ENCODE peak calls at places on chromosomes 5 and 9, in ten cellular contexts. I, H, L, N, M, V, C, J, Y and K are unnamed samples.

GRCh38 chr5:115637507-115637906 is 11.7 kb upstream of the TMED7 start:
- DNase-seq in Y (no peak), H (no peak), M (no peak), N (no peak), V (no peak), C (no peak), L (no peak), I (no peak), J (no peak), K (no peak)

GRCh38 chr5:181108578-181109165 is 22.3 kb downstream of the OR2V1 start:
- DNase-seq in M (no peak), N (no peak), H (peak), V (no peak), I (no peak), C (no peak), Y (no peak), J (no peak), L (no peak), K (no peak)

GRCh38 chr5:9201761-9202160 is 344.1 kb downstream of the SEMA5A start:
- DNase-seq in M (no peak), V (no peak), Y (no peak), C (no peak), J (no peak), I (no peak), N (no peak), L (no peak), H (no peak), K (no peak)

GRCh38 chr5:121497176-121497575 is 354.5 kb upstream of the FTMT start:
- DNase-seq in C (no peak), I (no peak), N (no peak), H (no peak), J (no peak), L (no peak), M (no peak), Y (no peak), V (peak), K (no peak)

GRCh38 chr5:102375256-102375655 is 79.2 kb upstream of the SLCO4C1 start:
- DNase-seq in I (no peak), L (no peak), Y (no peak), H (no peak), J (no peak), M (no peak), C (no peak), N (no peak), V (no peak), K (no peak)

GRCh38 chr5:181246276-181247050 is 2.8 kb upstream of the RACK1 start:
- DNase-seq in V (peak), C (peak), M (peak), N (peak), Y (peak), L (peak), I (peak), H (peak), J (peak), K (peak)

GRCh38 chr5:60248900-60249299 is 355.4 kb upstream of the PDE4D start:
- DNase-seq in I (peak), V (no peak), M (no peak), N (no peak), H (no peak), Y (no peak), C (no peak), L (peak), J (no peak), K (no peak)

GRCh38 chr9:33703430-33704096 is 91.8 kb upstream of the PRSS3 start:
- DNase-seq in L (no peak), V (no peak), N (no peak), H (no peak), M (no peak), J (no peak), I (no peak), C (no peak), Y (no peak), K (no peak)

GRCh38 chr5:66742083-66742895 is 146.1 kb downstream of the MAST4 start:
- DNase-seq in I (no peak), L (no peak), H (no peak), M (peak), V (no peak), N (no peak), C (no peak), Y (no peak), J (no peak), K (peak)

GRCh38 chr9:125902224-125902623 is 155.1 kb downstream of the PBX3 start:
- DNase-seq in N (no peak), C (no peak), M (no peak), Y (no peak), H (no peak), L (no peak), V (no peak), J (no peak), I (no peak), K (no peak)

GRCh38 chr9:37943329-37944265 is 39.7 kb upstream of the SLC25A51 start:
- DNase-seq in N (no peak), C (no peak), J (no peak), H (no peak), Y (no peak), L (no peak), V (no peak), I (no peak), M (no peak), K (peak)

GRCh38 chr5:57715296-57715695 is 232.7 kb upstream of the ACTBL2 start:
- DNase-seq in Y (no peak), I (no peak), H (no peak), V (no peak), J (no peak), N (no peak), C (no peak), M (no peak), L (no peak), K (no peak)

GRCh38 chr5:502325-503079 is 21.7 kb downstream of the SLC9A3 start:
- DNase-seq in Y (no peak), M (no peak), I (no peak), V (no peak), N (no peak), J (no peak), L (no peak), H (no peak), C (no peak), K (no peak)

GRCh38 chr5:96924016-96924443 is 11.8 kb upstream of the LNPEP start:
- DNase-seq in N (no peak), H (no peak), M (no peak), Y (no peak), L (no peak), J (no peak), C (no peak), I (no peak), V (peak), K (no peak)

GRCh38 chr5:2207109-2207399 is 324.3 kb upstream of the IRX4 start:
- DNase-seq in V (no peak), Y (no peak), L (no peak), H (no peak), C (no peak), M (no peak), N (no peak), I (no peak), J (no peak), K (no peak)

GRCh38 chr5:2204366-2205184 is 321.9 kb upstream of the IRX4 start:
- DNase-seq in Y (peak), L (no peak), C (no peak), N (no peak), H (no peak), J (no peak), M (no peak), V (no peak), I (peak), K (no peak)

GRCh38 chr5:2206244-2207108 is 323.8 kb upstream of the IRX4 start:
- DNase-seq in H (no peak), J (no peak), Y (no peak), C (no peak), L (no peak), V (no peak), M (no peak), I (no peak), N (no peak), K (no peak)

GRCh38 chr5:2205185-2205585 is 322.5 kb upstream of the IRX4 start:
- DNase-seq in V (no peak), I (no peak), Y (no peak), C (no peak), H (no peak), J (no peak), N (no peak), M (no peak), L (no peak), K (no peak)

GRCh38 chr5:2205596-2205995 is 322.9 kb upstream of the IRX4 start:
- DNase-seq in I (no peak), L (no peak), J (no peak), Y (no peak), M (no peak), V (no peak), N (no peak), C (no peak), H (no peak), K (no peak)
- TF ChIP-seq CTCF in I (no peak), L (no peak), J (no peak), Y (no peak), M (no peak), V (no peak), N (no peak), C (no peak), H (no peak), K (no peak)

DNA sequence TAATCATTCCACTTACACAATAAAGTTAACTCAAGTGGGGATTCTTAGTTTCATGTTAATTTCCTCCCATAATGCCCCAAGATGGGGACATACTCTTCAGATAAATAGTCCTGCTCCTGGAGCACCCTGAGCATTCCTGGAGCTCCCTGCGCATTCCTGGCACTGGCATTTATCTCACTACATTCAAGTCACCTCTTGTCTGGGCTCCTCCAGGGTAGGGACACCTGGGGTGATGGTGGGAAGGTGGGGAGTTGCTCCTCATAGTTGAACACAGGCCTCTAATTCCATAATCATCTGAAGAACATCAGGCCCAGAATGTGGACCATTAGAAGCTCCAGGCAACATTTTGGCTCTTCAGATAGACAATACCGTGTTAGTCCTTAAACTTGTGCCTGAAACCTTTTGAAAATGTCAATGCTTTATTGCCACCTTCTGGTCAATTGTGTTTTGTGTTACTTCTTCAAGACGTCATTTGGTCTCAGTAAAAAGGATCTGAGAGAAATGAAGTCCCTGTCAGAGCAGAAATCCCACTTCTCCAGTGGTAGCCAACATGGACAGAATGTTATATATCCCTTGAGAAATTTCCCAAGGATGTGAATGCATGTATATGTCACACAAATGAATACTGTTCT is 14.2 kb upstream of the AGGF1 start:
- DNase-seq in V (peak), C (no peak), I (no peak), H (no peak), J (no peak), L (no peak), Y (no peak), N (no peak), M (no peak), K (peak)
- TF ChIP-seq CTCF in V (peak), C (no peak), I (no peak), H (peak), J (no peak), L (peak), Y (no peak), N (no peak), M (no peak), K (peak)

DNA sequence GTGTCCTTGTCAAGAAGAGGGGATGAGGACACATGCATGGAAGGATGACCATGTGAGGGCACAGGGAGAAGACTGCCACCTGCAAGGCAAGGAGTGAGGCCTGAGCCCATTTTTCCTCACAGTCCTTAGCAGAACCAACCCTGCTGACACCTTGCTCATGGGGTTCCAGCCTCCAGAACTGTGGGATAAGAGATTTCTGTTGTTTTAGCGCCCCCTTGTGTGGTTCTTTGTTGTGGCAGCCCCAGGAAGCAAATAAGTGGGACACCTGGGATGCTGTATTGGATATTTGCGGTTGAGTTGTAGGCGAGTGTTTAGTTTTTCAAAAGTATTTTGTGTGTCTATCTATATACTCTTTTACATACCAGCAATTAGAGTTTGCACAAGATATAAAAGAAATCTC is 206.4 kb downstream of the NXNL2 start:
- DNase-seq in L (no peak), N (no peak), I (no peak), J (no peak), Y (no peak), V (no peak), H (no peak), M (no peak), C (no peak), K (peak)
- TF ChIP-seq CTCF in L (peak), N (no peak), I (no peak), J (no peak), Y (peak), V (peak), H (peak), M (no peak), C (no peak), K (peak)

GRCh38 chr5:133026664-133027153 is 360 bp upstream of the ZCCHC10 start:
- DNase-seq in M (no peak), V (no peak), N (no peak), Y (no peak), J (no peak), I (no peak), H (no peak), L (no peak), C (no peak), K (no peak)

GRCh38 chr5:133034064-133034463 is 7.7 kb upstream of the ZCCHC10 start:
- DNase-seq in L (no peak), H (no peak), Y (no peak), V (no peak), M (no peak), N (no peak), C (no peak), J (no peak), I (no peak), K (no peak)

GRCh38 chr5:133032852-133033742 is 6.7 kb upstream of the ZCCHC10 start:
- DNase-seq in I (no peak), V (peak), M (no peak), H (no peak), L (peak), N (no peak), C (no peak), Y (no peak), J (no peak), K (no peak)

GRCh38 chr5:133029321-133029720 is 3.0 kb upstream of the ZCCHC10 start:
- DNase-seq in H (no peak), L (no peak), C (no peak), Y (no peak), J (no peak), N (no peak), I (no peak), M (no peak), V (no peak), K (no peak)

DNA sequence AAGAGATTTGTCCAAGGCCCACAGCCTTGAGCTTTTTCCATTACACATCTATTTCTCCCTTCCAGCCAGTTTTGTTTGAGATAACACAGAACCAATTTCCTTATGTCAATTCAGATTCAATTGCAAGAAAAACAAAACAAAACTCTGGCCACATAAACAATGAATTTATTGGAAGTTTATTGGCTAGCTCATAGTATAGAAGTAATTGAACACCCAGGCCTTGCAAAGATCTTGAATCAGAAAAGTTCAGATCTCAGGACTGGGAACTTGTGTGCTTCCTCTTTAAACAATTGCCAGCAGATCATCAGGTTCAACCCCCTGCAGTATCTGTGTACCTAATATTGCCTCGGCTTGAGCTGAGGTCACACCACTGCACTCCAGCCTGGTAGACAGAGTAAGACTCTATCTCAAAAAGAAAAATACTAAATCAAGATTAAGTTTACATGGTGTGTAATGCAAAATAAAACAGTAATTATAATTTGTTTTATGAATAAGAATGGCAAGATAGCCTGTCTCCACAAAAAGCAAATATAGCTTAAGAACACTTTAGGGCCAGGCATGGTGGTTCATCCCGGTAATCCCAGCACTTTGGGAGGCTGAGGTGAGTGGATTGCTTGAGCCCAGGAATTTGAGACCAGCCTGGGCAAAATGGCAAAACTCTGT is 4.1 kb upstream of the ZCCHC10 start:
- DNase-seq in J (no peak), N (no peak), C (no peak), V (no peak), Y (no peak), I (no peak), L (no peak), H (no peak), M (no peak), K (no peak)
- TF ChIP-seq CTCF in J (no peak), N (no peak), C (no peak), V (no peak), Y (no peak), I (no peak), L (no peak), H (no peak), M (no peak), K (no peak)

DNA sequence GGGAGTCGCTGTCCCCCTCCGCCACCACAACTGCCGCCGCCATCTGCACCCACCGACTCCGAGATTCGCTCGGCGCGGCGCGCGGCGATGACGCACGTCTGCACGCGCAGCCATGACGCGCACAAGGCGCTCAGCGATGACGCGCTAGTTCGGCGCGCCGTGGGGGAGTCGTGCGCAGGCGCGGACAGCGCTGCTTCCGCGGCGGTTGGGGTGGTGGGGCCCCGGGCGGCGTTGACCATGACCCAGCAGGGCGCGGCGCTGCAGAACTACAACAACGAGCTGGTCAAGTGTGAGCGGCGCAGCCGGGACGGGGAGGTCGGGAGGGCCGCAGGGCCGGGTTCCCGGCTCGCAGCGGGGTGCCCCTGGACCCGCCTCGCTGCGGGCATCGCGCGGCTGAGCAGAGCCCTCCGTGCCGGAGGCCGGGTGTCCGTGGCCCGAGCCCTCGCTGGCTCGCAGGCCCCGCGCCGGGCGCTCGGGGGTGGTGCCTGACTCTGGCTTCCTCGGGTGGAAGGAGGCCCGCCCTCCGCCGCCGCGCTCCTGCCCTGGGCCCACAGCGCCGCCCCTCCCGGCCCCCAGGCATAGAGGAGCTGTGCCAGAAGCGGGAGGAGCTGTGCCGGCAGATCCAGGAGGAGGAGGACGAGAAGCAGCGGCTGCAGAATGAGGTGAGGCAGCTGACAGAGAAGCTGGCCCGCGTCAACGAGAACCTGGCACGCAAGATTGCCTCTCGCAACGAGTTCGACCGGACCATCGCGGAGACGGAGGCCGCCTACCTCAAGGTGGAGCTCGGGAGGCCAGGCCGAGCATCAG is at the start of the genes ANAPC2 and SSNA1:
- DNase-seq in J (peak), I (peak), L (peak), Y (peak), N (peak), M (peak), C (peak), V (peak), H (peak), K (peak)
- TF ChIP-seq CTCF in J (peak), I (peak), L (peak), Y (no peak), N (peak), M (no peak), C (no peak), V (peak), H (peak), K (peak)

DNA sequence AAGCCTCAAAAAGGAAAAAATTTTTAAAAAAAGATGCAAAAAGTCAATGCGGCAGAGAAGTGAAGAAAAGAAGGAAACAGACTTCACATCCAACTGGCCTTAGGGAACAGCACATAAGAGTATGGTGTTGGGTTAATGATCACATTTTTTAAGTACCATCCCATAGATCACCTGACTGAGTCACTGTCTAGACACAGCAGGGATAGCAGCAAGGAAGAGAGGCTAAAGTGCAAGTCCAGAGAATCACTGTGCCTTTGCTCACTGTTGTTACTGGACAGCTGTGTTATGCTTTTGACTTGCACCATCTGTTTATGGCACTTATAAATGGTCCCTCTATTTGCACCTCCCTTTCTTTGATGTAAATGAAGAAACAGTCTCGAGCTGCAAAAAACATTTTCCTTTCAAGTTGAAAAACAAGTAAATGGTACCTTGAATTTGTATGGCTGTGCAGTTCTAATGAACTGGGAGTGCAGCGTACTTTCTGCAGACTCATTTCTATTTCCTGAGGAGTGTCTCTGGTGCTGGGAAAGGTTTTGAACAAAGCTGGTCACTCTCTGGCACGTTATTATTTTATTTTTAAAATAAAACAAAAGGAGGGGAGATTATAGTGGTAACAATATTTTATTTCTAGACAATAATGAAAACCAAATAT is 84.2 kb downstream of the TRPM6 start:
- DNase-seq in L (no peak), H (no peak), N (no peak), Y (no peak), M (no peak), J (no peak), V (peak), C (no peak), I (no peak), K (no peak)
- TF ChIP-seq CTCF in L (no peak), H (no peak), N (no peak), Y (no peak), M (no peak), J (no peak), V (no peak), C (no peak), I (no peak), K (no peak)